ENCODE peak calls at places on chromosomes 7 and 10, in five cellular contexts. V is uterus; E is stimulated activated CD8-positive, alpha-beta memory T cell treated with anti-CD3 and anti-CD28 coated beads, Interleukin-15, amount 100 ng/mL, for 48 hours; P is NCI-H1105 treated with DMSO at 0.1 percent for 48 hours; L is posterior cingulate gyrus. D is an unnamed sample.
A peak's percentile ranks its signal among the peaks of the same experiment; 100 is the strongest.

GRCh38 chr10:109250144-109250543 is 673.2 kb downstream of the XPNPEP1 start:
- DNase-seq in L (no peak), V (no peak), E (no peak), P (no peak), D (no peak)

GRCh38 chr7:29435167-29435566 is 128.5 kb upstream of the PRR15 start:
- DNase-seq in P (no peak), E (no peak), L (no peak), V (no peak), D (no peak)

GRCh38 chr10:120607710-120608703 is 151.0 kb downstream of the PLPP4 start:
- DNase-seq in V (no peak), E (no peak), P (no peak), L (no peak), D (no peak)

GRCh38 chr7:116399808-116400207 is 99.7 kb upstream of the CAV2 start:
- DNase-seq in E (no peak), P (no peak), L (no peak), V (no peak), D (no peak)

GRCh38 chr10:132272767-132273090 is 35.0 kb downstream of the STK32C start:
- DNase-seq in L (no peak), E (no peak), P (no peak), V (no peak), D (no peak)

GRCh38 chr7:157495594-157495993 is 158.8 kb downstream of the DNAJB6 start:
- DNase-seq in P (no peak), L (no peak), V (no peak), E (no peak), D (peak; percentile 20)

GRCh38 chr7:158000160-158000559 is 587.5 kb downstream of the PTPRN2 start:
- DNase-seq in V (no peak), P (peak; percentile 39), L (no peak), E (no peak), D (no peak)

GRCh38 chr10:89494615-89495014 is 40.8 kb downstream of the SLC16A12 start:
- DNase-seq in V (no peak), P (no peak), E (no peak), L (no peak), D (no peak)

GRCh38 chr7:20306499-20306946 is 24.2 kb upstream of the ITGB8 start:
- DNase-seq in V (no peak), P (no peak), L (no peak), E (no peak), D (no peak)

GRCh38 chr10:75770634-75771081 is 339.2 kb downstream of the LRMDA start:
- DNase-seq in V (no peak), L (no peak), E (no peak), P (no peak), D (no peak)

GRCh38 chr7:32891046-32891799 is at the start of gene KBTBD2:
- DNase-seq in E (peak; percentile 75), V (peak; percentile 85), L (peak; percentile 71), P (peak; percentile 80), D (peak; percentile 82)

GRCh38 chr10:60494774-60495173 is 105.1 kb upstream of the ANK3 start:
- DNase-seq in E (no peak), V (no peak), P (no peak), L (no peak), D (no peak)

GRCh38 chr10:123229927-123230630 is 75.9 kb downstream of the BUB3 start:
- DNase-seq in E (no peak), L (no peak), V (no peak), P (no peak), D (no peak)